ENCODE peak calls at places on chromosomes 4 and X, in seven cellular contexts. L is testis, S is RWPE1, X is psoas muscle, Y is CD14-positive monocyte, U is choroid plexus epithelial cell, A is cardiac muscle cell. J is an unnamed sample.

GRCh38 chrX:71256051-71256450 is 2.1 kb upstream of the ZMYM3 start:
- DNase-seq in L (no peak), A (no peak), Y (no peak), U (no peak), S (no peak), X (no peak), J (no peak)

GRCh38 chrX:133819546-133819945 is 165.8 kb downstream of the GPC3 start:
- DNase-seq in S (no peak), U (no peak), X (no peak), Y (no peak), L (no peak), A (no peak), J (no peak)

GRCh38 chrX:45351478-45351877 is 150.8 kb upstream of the DIPK2B start:
- DNase-seq in A (no peak), X (no peak), S (peak), L (no peak), Y (no peak), U (peak), J (no peak)

GRCh38 chr4:106766519-106766918 is 269.6 kb downstream of the DKK2 start:
- DNase-seq in X (no peak), L (no peak), S (no peak), Y (no peak), U (peak), A (no peak), J (no peak)

GRCh38 chr4:108574402-108574801 is 46.0 kb upstream of the RPL34 start:
- DNase-seq in A (no peak), U (no peak), Y (no peak), X (no peak), L (no peak), S (no peak), J (no peak)

GRCh38 chrX:140343226-140343873 is 161.5 kb downstream of the SOX3 start:
- DNase-seq in X (no peak), L (no peak), S (no peak), Y (no peak), A (no peak), U (peak), J (no peak)

GRCh38 chr4:1291996-1292702 is 2.5 kb downstream of the MAEA start:
- DNase-seq in S (no peak), Y (no peak), U (no peak), X (no peak), A (no peak), L (no peak), J (no peak)

GRCh38 chr4:128162434-128162833 is 101.3 kb downstream of the LARP1B start:
- DNase-seq in S (no peak), X (no peak), Y (no peak), U (peak), L (no peak), A (no peak), J (no peak)

GRCh38 chr4:40190880-40191815 is 5.7 kb upstream of the RHOH start:
- DNase-seq in U (no peak), L (no peak), Y (no peak), A (no peak), X (no peak), S (no peak), J (no peak)

GRCh38 chr4:123856689-123857545 is 460.3 kb downstream of the SPRY1 start:
- DNase-seq in Y (no peak), A (peak), X (no peak), U (peak), L (peak), S (no peak), J (no peak)

GRCh38 chrX:9662148-9662547 is 103.5 kb downstream of the GPR143 start:
- DNase-seq in X (no peak), S (peak), Y (no peak), U (peak), A (no peak), L (no peak), J (no peak)

DNA sequence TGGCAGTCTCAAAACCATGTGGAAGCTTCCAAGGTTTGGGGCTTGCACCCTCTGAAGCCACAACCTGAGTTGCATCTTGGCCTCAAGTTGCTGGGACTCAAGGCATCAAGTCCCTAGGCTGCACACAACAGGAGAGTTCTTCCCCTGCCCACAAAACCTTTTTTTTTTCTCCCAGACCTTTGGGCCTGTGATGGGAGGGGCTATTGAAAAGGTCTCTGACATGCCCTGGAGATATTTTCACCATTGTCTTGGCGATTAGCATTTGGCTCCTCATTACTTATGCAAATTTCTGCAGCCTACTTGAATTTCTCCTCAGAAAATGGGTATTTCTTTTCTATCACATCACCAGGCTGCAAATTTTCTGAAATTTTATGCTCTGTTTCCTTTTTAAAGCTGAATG is 349.5 kb upstream of the EDA2R start:
- DNase-seq in L (no peak), A (no peak), U (no peak), Y (no peak), S (no peak), X (no peak), J (no peak)
- TF ChIP-seq CTCF in L (no peak), A (no peak), U (no peak), Y (no peak), S (no peak), X (no peak), J (no peak)

DNA sequence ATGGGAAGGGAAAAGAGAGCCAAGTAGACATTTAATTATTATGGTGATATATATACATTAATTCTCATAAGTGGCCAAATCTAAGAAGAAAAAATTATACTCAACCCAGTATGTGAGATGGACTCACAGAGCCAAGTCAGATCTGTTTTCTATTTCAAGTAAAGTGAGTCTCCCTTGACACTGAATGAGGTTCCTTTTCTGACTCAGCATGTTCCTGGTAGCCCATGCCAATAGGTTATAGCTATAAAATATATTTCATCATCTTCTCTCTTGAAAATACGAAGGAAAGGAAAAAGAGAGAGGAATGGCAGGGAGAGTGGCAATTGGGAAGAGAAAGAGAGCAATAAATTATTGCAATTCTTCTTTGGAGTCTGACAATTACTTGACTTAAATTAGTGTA is 68.8 kb upstream of the GRIA2 start:
- DNase-seq in Y (no peak), U (peak), S (no peak), L (no peak), X (no peak), A (no peak), J (no peak)
- TF ChIP-seq CTCF in Y (no peak), U (no peak), S (no peak), L (no peak), X (no peak), A (no peak), J (no peak)

GRCh38 chrX:55801811-55802210 is 84.3 kb downstream of the RRAGB start:
- DNase-seq in Y (no peak), L (no peak), S (no peak), U (no peak), A (no peak), X (no peak), J (no peak)
- TF ChIP-seq CTCF in Y (no peak), L (no peak), S (no peak), U (no peak), A (no peak), X (no peak), J (no peak)

GRCh38 chr4:25172964-25173917 is 13.0 kb upstream of the SEPSECS start:
- DNase-seq in S (peak), U (peak), Y (peak), X (no peak), A (no peak), L (peak), J (no peak)
- TF ChIP-seq CTCF in S (no peak), U (no peak), Y (peak), X (no peak), A (no peak), L (no peak), J (no peak)